ENCODE peak calls at places on chromosomes 11 and 22, in eight cellular contexts. L, F, E, U, G, X, K and V are unnamed samples.
A peak's percentile ranks its signal among the peaks of the same experiment; 100 is the strongest.

GRCh38 chr11:107659310-107659709 is 52.5 kb downstream of the SLN start:
- DNase-seq in L (no peak), E (no peak), X (no peak), F (no peak), G (no peak), K (no peak), U (no peak), V (no peak)

GRCh38 chr11:84965484-84965883 is 661.7 kb downstream of the DLG2 start:
- DNase-seq in U (no peak), K (no peak), L (no peak), E (no peak), G (no peak), X (peak; percentile 7), F (no peak), V (no peak)

GRCh38 chr11:71151561-71151960 is 100.8 kb downstream of the SHANK2 start:
- DNase-seq in U (no peak), E (no peak), F (no peak), L (no peak), G (no peak), K (no peak), X (no peak), V (no peak)

GRCh38 chr11:113613619-113614018 is 92.5 kb downstream of the TMPRSS5 start:
- DNase-seq in U (no peak), G (no peak), E (no peak), X (no peak), K (no peak), L (no peak), F (no peak), V (no peak)

GRCh38 chr11:117145393-117145761 is 1.3 kb downstream of the PAFAH1B2 start:
- DNase-seq in L (peak; percentile 16), K (no peak), U (no peak), F (no peak), E (peak; percentile 38), X (no peak), G (peak; percentile 34), V (no peak)

GRCh38 chr11:38517991-38518390 is 1920.0 kb upstream of the RAG2 start:
- DNase-seq in K (no peak), G (no peak), L (no peak), X (no peak), U (no peak), E (no peak), F (no peak), V (no peak)

GRCh38 chr11:45149483-45150056 is 3.1 kb downstream of the PRDM11 start:
- DNase-seq in G (no peak), L (no peak), F (no peak), X (no peak), K (no peak), U (no peak), E (no peak), V (no peak)

GRCh38 chr22:25085156-25085555 is 114.5 kb upstream of the CRYBB3 start:
- DNase-seq in K (no peak), X (no peak), F (no peak), E (no peak), G (no peak), L (no peak), U (no peak), V (no peak)

GRCh38 chr11:2440646-2441045 is 3.7 kb downstream of the TRPM5 start:
- DNase-seq in L (no peak), E (no peak), F (no peak), K (peak; percentile 54), U (peak; percentile 37), G (no peak), X (no peak), V (no peak)

GRCh38 chr11:2089536-2090165 is 49.5 kb downstream of the IGF2 start:
- DNase-seq in L (peak; percentile 54), X (no peak), F (no peak), G (no peak), U (no peak), E (peak; percentile 76), K (no peak), V (peak; percentile 34)

GRCh38 chr22:43733138-43733537 is 79.0 kb downstream of the EFCAB6 start:
- DNase-seq in L (no peak), K (no peak), G (no peak), X (no peak), F (no peak), E (no peak), U (no peak), V (no peak)

GRCh38 chr11:94933225-94934130 is 39.9 kb downstream of the CWC15 start:
- DNase-seq in U (no peak), L (no peak), E (no peak), G (peak; percentile 59), F (peak; percentile 34), X (no peak), K (peak; percentile 52), V (no peak)

GRCh38 chr11:123194308-123195181 is 503 bp downstream of the CLMP start:
- DNase-seq in F (no peak), E (no peak), K (no peak), X (no peak), U (no peak), L (no peak), G (peak; percentile 54), V (no peak)

GRCh38 chr22:39529487-39529851 is 3.1 kb downstream of the RPS19BP1 start:
- DNase-seq in E (no peak), G (no peak), U (no peak), K (no peak), F (no peak), X (no peak), L (no peak), V (no peak)

GRCh38 chr22:39527481-39527961 is 5.0 kb downstream of the RPS19BP1 start:
- DNase-seq in X (no peak), U (peak; percentile 67), K (no peak), E (no peak), L (peak; percentile 74), F (no peak), G (no peak), V (peak; percentile 58)

GRCh38 chr22:39528681-39529486 is 3.7 kb downstream of the RPS19BP1 start:
- DNase-seq in U (peak; percentile 88), G (peak; percentile 86), K (peak; percentile 96), X (peak; percentile 89), F (peak; percentile 84), L (peak; percentile 80), E (peak; percentile 92), V (peak; percentile 97)

GRCh38 chr22:39526736-39527171 is 5.8 kb downstream of the RPS19BP1 start:
- DNase-seq in F (no peak), K (no peak), L (no peak), E (no peak), X (no peak), G (no peak), U (no peak), V (peak; percentile 71)

DNA sequence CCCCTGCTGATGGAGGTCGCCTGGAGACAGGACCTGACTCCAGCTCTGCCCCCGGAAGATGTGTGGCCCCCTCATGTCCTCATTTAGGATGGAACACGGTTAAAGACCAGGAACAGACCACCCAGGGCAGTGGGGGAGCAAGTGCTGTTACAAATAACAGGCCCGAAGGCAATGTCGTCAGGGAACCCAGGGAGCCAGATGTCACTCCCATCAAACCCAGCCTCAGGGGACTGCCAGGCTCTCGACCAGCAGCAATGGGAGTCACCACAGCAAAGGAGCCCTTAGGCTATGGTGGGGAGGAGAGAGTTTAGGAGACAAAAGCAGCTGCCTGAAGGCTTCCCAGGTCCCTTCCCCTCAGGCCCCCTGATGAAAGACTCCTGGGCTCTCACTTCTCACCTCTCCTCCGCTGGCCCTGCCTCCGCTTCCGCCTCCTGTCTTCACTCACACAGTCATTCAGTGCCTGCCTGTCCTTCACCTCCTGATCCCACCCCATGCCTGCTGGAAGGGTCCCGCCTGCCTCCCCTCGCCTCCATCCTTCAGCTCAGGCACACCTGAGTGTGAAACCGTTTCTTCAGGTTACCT is 4.4 kb downstream of the RPS19BP1 start:
- DNase-seq in F (no peak), G (no peak), E (no peak), L (no peak), U (no peak), X (no peak), K (no peak), V (no peak)
- TF ChIP-seq POLR2A in F (no peak), G (no peak), E (no peak), L (peak; percentile 13), U (no peak), X (peak; percentile 50), K (no peak), V (no peak)

DNA sequence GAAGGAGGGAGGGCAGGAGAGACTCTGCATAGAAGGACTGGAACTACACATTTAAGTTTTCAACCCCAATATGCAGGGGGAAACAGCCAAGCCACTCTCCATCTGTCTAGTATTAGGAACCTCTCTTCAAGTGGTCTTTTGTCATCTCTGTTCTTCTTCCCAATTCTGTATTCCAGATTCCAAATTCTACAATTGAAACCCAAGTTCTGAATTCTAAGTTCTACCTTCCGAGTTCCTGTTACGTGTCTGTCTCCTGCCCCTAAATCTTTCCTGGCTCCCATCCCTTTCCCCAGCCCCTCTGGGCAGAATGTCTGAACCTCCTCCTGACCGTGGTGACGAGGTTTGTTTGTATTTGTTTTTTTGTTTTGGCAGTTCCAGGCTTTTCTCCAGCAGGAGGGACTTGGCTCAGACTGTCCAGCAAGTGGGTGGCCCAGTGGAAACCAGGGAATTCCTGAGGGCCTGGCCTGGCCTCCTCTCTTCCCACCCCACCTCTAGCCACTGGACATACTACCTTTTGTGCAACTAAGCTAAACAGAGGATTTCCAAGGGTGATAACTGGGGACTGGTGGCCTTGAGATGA is 1.6 kb upstream of the THOC5 start:
- DNase-seq in K (no peak), G (no peak), F (peak; percentile 50), L (no peak), U (peak; percentile 79), X (no peak), E (no peak), V (no peak)
- TF ChIP-seq POLR2A in K (no peak), G (no peak), F (no peak), L (no peak), U (no peak), X (no peak), E (no peak), V (no peak)

DNA sequence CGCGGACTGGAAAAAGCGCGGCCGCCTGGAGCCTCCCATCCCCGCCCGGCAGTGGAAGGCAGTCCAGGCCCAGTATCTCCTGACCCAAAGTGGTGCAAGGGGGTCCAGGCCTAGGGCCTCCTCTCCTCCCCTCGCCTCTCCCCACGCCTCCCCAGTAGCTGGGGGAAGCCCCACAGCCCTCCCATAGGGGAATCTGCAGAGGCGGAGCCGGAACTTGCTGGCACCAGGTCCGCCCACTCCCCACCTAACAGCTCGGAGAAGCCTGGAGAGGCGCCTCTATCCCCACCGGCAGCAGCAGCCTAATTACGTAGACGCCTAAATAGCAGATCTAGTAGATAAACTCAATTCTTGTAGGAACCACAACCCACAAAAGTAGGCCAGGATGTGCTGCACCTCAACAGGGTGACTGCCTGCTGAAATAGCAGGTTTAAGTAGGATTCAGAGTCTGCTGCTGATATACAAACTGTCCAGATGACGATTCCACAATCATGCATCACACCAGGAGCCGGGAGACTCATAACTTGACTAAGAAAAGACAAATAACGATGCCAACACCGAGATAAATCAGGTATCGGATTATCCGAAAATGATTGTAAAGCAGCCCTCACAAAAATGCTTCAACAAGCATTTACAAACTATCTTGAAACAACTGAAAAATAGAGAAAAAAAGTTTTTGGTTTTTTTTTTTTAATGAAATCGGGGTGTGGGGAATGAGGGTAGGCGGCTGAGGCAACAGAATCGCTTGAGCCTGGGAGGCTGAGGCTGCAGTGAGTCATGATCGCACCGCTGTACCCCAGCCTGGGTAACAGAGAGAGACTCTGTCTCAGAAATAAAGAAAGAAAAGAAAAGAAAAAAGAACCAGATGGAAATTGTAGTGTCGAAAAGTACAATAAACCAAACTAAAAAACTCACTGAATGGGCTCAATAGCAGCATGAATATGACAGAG is 11.4 kb upstream of the BRD1 start:
- DNase-seq in G (no peak), E (no peak), U (no peak), F (no peak), L (no peak), K (peak; percentile 71), X (peak; percentile 17), V (peak; percentile 71)
- TF ChIP-seq POLR2A in G (no peak), E (no peak), U (no peak), F (no peak), L (no peak), K (no peak), X (no peak), V (no peak)

GRCh38 chr22:31291716-31292644 is at the start of gene PIK3IP1:
- DNase-seq in L (peak; percentile 77), U (peak; percentile 91), K (peak; percentile 90), X (peak; percentile 83), F (peak; percentile 91), E (peak; percentile 79), G (peak; percentile 84), V (peak; percentile 88)
- TF ChIP-seq POLR2A in L (peak; percentile 44), U (peak; percentile 85), K (no peak), X (peak; percentile 77), F (peak; percentile 90), E (no peak), G (peak; percentile 98), V (peak; percentile 96)